ENCODE peak calls at places on chromosome 17, in ten cellular contexts. X, S, A, Q, G, J, H, V, F and E are unnamed samples.

GRCh38 chr17:50139950-50140885 is 10.3 kb upstream of the SAMD14 start:
- DNase-seq in X (peak; percentile 83), S (peak; percentile 80), A (peak; percentile 89), Q (peak; percentile 82), G (peak; percentile 89), J (peak; percentile 79), H (peak; percentile 82), V (no peak), F (no peak), E (peak; percentile 89)

GRCh38 chr17:36627101-36627500 is 25.7 kb downstream of the MRM1 start:
- DNase-seq in X (no peak), S (no peak), A (peak; percentile 90), Q (no peak), G (no peak), J (peak; percentile 46), H (no peak), V (no peak), F (no peak), E (no peak)

GRCh38 chr17:60391419-60392041 is 403 bp downstream of the USP32 start:
- DNase-seq in X (no peak), S (no peak), A (peak; percentile 81), Q (no peak), G (peak; percentile 85), J (no peak), H (no peak), V (no peak), F (no peak), E (no peak)

GRCh38 chr17:44992242-44992939 is 24.3 kb upstream of the C1QL1 start:
- DNase-seq in X (no peak), S (no peak), A (no peak), Q (no peak), G (no peak), J (no peak), H (no peak), V (no peak), F (no peak), E (no peak)

GRCh38 chr17:3818786-3819185 is 17.8 kb upstream of the ITGAE start:
- DNase-seq in X (no peak), S (no peak), A (no peak), Q (no peak), G (no peak), J (no peak), H (no peak), V (no peak), F (no peak), E (no peak)

GRCh38 chr17:45229681-45230409 is 8.2 kb downstream of the FMNL1 start:
- DNase-seq in X (no peak), S (no peak), A (no peak), Q (no peak), G (no peak), J (no peak), H (peak; percentile 61), V (no peak), F (no peak), E (no peak)

GRCh38 chr17:48357727-48358126 is 72.3 kb downstream of the SKAP1 start:
- DNase-seq in X (no peak), S (no peak), A (no peak), Q (no peak), G (no peak), J (no peak), H (no peak), V (no peak), F (no peak), E (no peak)

GRCh38 chr17:63529711-63530556 is 6.8 kb downstream of the KCNH6 start:
- DNase-seq in X (no peak), S (no peak), A (no peak), Q (no peak), G (no peak), J (no peak), H (no peak), V (no peak), F (no peak), E (no peak)

GRCh38 chr17:37671813-37672544 is 28.7 kb upstream of the DDX52 start:
- DNase-seq in X (no peak), S (no peak), A (no peak), Q (no peak), G (peak; percentile 83), J (no peak), H (no peak), V (peak; percentile 82), F (peak; percentile 19), E (no peak)

GRCh38 chr17:70636517-70637133 is 467.3 kb downstream of the KCNJ2 start:
- DNase-seq in X (no peak), S (no peak), A (peak; percentile 19), Q (peak; percentile 12), G (peak; percentile 44), J (peak; percentile 27), H (no peak), V (peak; percentile 10), F (peak; percentile 16), E (no peak)

GRCh38 chr17:32658470-32659418 is 172.0 kb downstream of the CDK5R1 start:
- DNase-seq in X (no peak), S (no peak), A (no peak), Q (no peak), G (no peak), J (no peak), H (no peak), V (no peak), F (no peak), E (no peak)

GRCh38 chr17:48048321-48049140 is at the start of gene NFE2L1:
- DNase-seq in X (peak; percentile 93), S (peak; percentile 85), A (peak; percentile 91), Q (peak; percentile 93), G (peak; percentile 86), J (peak; percentile 88), H (peak; percentile 97), V (peak; percentile 72), F (peak; percentile 59), E (peak; percentile 94)

GRCh38 chr17:28384281-28385036 is 13.0 kb downstream of the SARM1 start:
- DNase-seq in X (peak; percentile 88), S (no peak), A (no peak), Q (peak; percentile 36), G (no peak), J (peak; percentile 93), H (peak; percentile 63), V (no peak), F (no peak), E (peak; percentile 80)

GRCh38 chr17:33113281-33114010 is 121.8 kb downstream of the SPACA3 start:
- DNase-seq in X (no peak), S (peak; percentile 19), A (no peak), Q (peak; percentile 22), G (no peak), J (peak; percentile 26), H (no peak), V (no peak), F (no peak), E (no peak)

GRCh38 chr17:80189611-80190010 is 19.8 kb downstream of the CARD14 start:
- DNase-seq in X (no peak), S (no peak), A (no peak), Q (no peak), G (no peak), J (no peak), H (no peak), V (no peak), F (no peak), E (no peak)

GRCh38 chr17:12395733-12396354 is 269.8 kb upstream of the MYOCD start:
- DNase-seq in X (no peak), S (no peak), A (peak; percentile 14), Q (no peak), G (peak; percentile 34), J (peak; percentile 6), H (no peak), V (no peak), F (no peak), E (no peak)

GRCh38 chr17:10812674-10813073 is 8.8 kb upstream of the TMEM238L start:
- DNase-seq in X (peak; percentile 91), S (no peak), A (no peak), Q (peak; percentile 43), G (no peak), J (peak; percentile 15), H (peak; percentile 69), V (no peak), F (no peak), E (no peak)
- TF ChIP-seq CTCF in X (no peak), S (no peak), A (no peak), Q (no peak), G (no peak), J (no peak), H (no peak), V (no peak), F (no peak), E (no peak)

GRCh38 chr17:18854956-18855355 is 3.0 kb upstream of the PRPSAP2 start:
- DNase-seq in X (no peak), S (no peak), A (no peak), Q (no peak), G (no peak), J (no peak), H (no peak), V (no peak), F (no peak), E (no peak)
- H3K4me3 ChIP-seq in X (no peak overlapping the region), S (no peak overlapping the region), A (no peak overlapping the region), Q (no peak overlapping the region), G (peak overlapping the region; percentile 54), J (no peak overlapping the region), H (no peak overlapping the region), V (peak overlapping the region; percentile 80), F (peak overlapping the region; percentile 73), E (no peak overlapping the region)

DNA sequence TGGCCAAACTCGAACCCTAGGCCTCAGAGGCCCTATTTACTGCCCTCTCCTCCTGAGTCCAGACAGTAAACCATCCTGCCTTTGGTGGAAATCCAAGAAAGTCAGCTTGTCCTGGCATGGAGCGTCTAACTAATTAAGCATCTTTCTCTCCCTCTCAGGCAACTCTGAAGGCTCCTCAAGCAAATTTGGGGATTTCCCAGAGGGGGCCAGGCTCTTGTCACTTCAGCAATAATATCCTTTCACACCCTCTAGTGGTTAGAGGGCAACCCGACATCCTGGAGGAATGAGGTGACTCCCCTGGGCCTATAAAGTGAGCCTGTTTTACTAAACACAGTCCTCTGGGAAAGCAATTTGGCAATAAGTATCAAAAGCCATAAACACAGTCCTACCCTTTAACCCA is 60.4 kb downstream of the NOG start:
- DNase-seq in X (no peak), S (no peak), A (no peak), Q (no peak), G (peak; percentile 54), J (peak; percentile 8), H (no peak), V (no peak), F (peak; percentile 45), E (no peak)
- TF ChIP-seq CTCF in X (no peak), S (no peak), A (peak; percentile 51), Q (peak; percentile 26), G (peak; percentile 41), J (no peak), H (no peak), V (peak; percentile 55), F (peak; percentile 76), E (no peak)

DNA sequence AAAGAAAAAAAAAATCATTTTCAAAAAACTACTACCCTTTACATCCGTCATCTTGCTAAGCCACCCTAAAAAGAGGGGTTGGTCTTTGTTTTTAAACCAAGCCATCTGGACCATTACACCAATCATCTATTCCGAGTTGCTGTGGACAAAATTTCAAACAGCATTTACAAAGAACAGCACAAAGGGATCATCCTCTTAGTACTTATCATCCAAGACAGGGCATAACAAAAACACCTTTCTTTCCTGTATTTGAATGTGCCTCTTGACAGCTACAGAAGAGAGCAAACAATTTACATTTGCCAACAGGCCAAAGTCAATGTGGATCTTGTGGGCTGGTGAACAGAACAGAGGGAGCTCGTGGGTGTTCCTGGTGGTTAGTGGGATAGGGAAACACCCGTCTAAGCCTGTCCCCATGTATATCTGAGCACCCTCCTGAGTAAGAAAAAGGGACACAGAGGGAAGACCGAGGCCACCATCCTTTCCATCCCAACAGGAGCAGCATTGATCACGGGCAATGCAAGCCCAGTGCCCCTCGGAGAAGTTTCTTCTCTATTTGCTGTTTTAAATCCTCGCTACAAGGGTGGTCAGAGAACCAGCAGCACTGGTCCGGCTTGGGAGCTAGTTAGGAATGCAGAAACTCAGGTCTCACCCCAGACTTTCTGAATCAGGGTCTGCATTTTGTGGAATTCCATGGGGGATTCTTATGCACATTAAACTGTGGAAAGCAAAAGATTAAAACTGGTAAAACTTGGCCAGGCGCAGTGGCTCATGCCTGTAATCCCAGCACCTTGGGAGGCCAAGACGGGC is 1.9 kb downstream of the SLC39A11 start:
- DNase-seq in X (no peak), S (no peak), A (no peak), Q (no peak), G (no peak), J (no peak), H (no peak), V (no peak), F (no peak), E (no peak)
- H3K4me3 ChIP-seq in X (no peak overlapping the region), S (no peak overlapping the region), A (no peak overlapping the region), Q (no peak overlapping the region), G (no peak overlapping the region), J (no peak overlapping the region), H (no peak overlapping the region), V (no peak overlapping the region), F (no peak overlapping the region), E (peak overlapping the region; percentile 78)